ENCODE peak calls at places on chromosomes 13 and 19, in six cellular contexts. One of them, this sample, is unnamed. For H3K4me1, the result is how much of the 10 kb centered on the place peaks cover.

GRCh38 chr13:25933520-25933919 is 118.3 kb downstream of the SHISA2 start:
- DNase-seq in tibial artery: no peak
- DNase-seq in thoracic aorta: no peak
- DNase-seq in right cardiac atrium: no peak
- DNase-seq in neural progenitor cell: no peak
- DNase-seq in CD4-positive, alpha-beta memory T cell: no peak
- DNase-seq in this sample: no peak

GRCh38 chr19:30473334-30473867 is 101.2 kb downstream of the ZNF536 start:
- DNase-seq in thoracic aorta: no peak
- DNase-seq in neural progenitor cell: no peak
- DNase-seq in right cardiac atrium: no peak
- DNase-seq in tibial artery: no peak
- DNase-seq in CD4-positive, alpha-beta memory T cell: no peak
- DNase-seq in this sample: no peak

GRCh38 chr13:112729408-112729807 is 39.6 kb downstream of the ATP11A start:
- DNase-seq in neural progenitor cell: no peak
- DNase-seq in thoracic aorta: no peak
- DNase-seq in right cardiac atrium: peak
- DNase-seq in CD4-positive, alpha-beta memory T cell: no peak
- DNase-seq in tibial artery: no peak
- DNase-seq in this sample: no peak

GRCh38 chr13:101915333-101915732 is 462.9 kb downstream of the ITGBL1 start:
- DNase-seq in neural progenitor cell: peak
- DNase-seq in tibial artery: no peak
- DNase-seq in CD4-positive, alpha-beta memory T cell: no peak
- DNase-seq in thoracic aorta: no peak
- DNase-seq in right cardiac atrium: no peak
- DNase-seq in this sample: no peak

GRCh38 chr13:26051231-26052135 is at the start of gene SHISA2:
- DNase-seq in CD4-positive, alpha-beta memory T cell: peak
- DNase-seq in neural progenitor cell: peak
- DNase-seq in thoracic aorta: no peak
- DNase-seq in tibial artery: no peak
- DNase-seq in right cardiac atrium: peak
- DNase-seq in this sample: no peak

GRCh38 chr19:47124937-47125668 is 5.5 kb upstream of the SAE1 start:
- DNase-seq in CD4-positive, alpha-beta memory T cell: peak
- DNase-seq in tibial artery: no peak
- DNase-seq in neural progenitor cell: peak
- DNase-seq in right cardiac atrium: no peak
- DNase-seq in thoracic aorta: no peak
- DNase-seq in this sample: peak

GRCh38 chr19:38417544-38418506 is 8.2 kb downstream of the RASGRP4 start:
- DNase-seq in CD4-positive, alpha-beta memory T cell: peak
- DNase-seq in neural progenitor cell: peak
- DNase-seq in right cardiac atrium: peak
- DNase-seq in thoracic aorta: no peak
- DNase-seq in tibial artery: no peak
- DNase-seq in this sample: no peak

GRCh38 chr13:49811527-49811908 is 19.0 kb upstream of the KPNA3 start:
- DNase-seq in thoracic aorta: no peak
- DNase-seq in neural progenitor cell: no peak
- DNase-seq in tibial artery: no peak
- DNase-seq in right cardiac atrium: no peak
- DNase-seq in CD4-positive, alpha-beta memory T cell: no peak
- DNase-seq in this sample: no peak

GRCh38 chr19:4172861-4173473 is 9.4 kb downstream of the SIRT6 start:
- DNase-seq in CD4-positive, alpha-beta memory T cell: peak
- DNase-seq in thoracic aorta: no peak
- DNase-seq in tibial artery: no peak
- DNase-seq in right cardiac atrium: peak
- DNase-seq in neural progenitor cell: peak
- DNase-seq in this sample: peak

GRCh38 chr13:49248433-49249002 is 793 bp downstream of the CDADC1 start:
- DNase-seq in neural progenitor cell: peak
- DNase-seq in right cardiac atrium: no peak
- DNase-seq in tibial artery: no peak
- DNase-seq in CD4-positive, alpha-beta memory T cell: peak
- DNase-seq in thoracic aorta: no peak
- DNase-seq in this sample: no peak

GRCh38 chr19:17671906-17672305 is 16.2 kb downstream of the UNC13A start:
- DNase-seq in thoracic aorta: no peak
- DNase-seq in neural progenitor cell: peak
- DNase-seq in right cardiac atrium: no peak
- DNase-seq in tibial artery: no peak
- DNase-seq in CD4-positive, alpha-beta memory T cell: peak
- DNase-seq in this sample: no peak

GRCh38 chr13:59774511-59774911 is 389.2 kb downstream of the DIAPH3 start:
- DNase-seq in neural progenitor cell: peak
- DNase-seq in right cardiac atrium: no peak
- DNase-seq in tibial artery: no peak
- DNase-seq in thoracic aorta: no peak
- DNase-seq in CD4-positive, alpha-beta memory T cell: no peak
- DNase-seq in this sample: no peak

GRCh38 chr13:31029129-31029528 is 96.7 kb downstream of the TEX26 start:
- DNase-seq in CD4-positive, alpha-beta memory T cell: no peak
- DNase-seq in thoracic aorta: no peak
- DNase-seq in tibial artery: no peak
- DNase-seq in neural progenitor cell: no peak
- DNase-seq in right cardiac atrium: no peak
- DNase-seq in this sample: no peak

GRCh38 chr13:97125051-97125809 is 96.9 kb upstream of the MBNL2 start:
- DNase-seq in thoracic aorta: no peak
- DNase-seq in CD4-positive, alpha-beta memory T cell: no peak
- DNase-seq in right cardiac atrium: peak
- DNase-seq in neural progenitor cell: peak
- DNase-seq in tibial artery: no peak
- DNase-seq in this sample: no peak

GRCh38 chr19:50207730-50208129 is 4.3 kb downstream of the MYH14 start:
- DNase-seq in tibial artery: no peak
- DNase-seq in CD4-positive, alpha-beta memory T cell: no peak
- DNase-seq in thoracic aorta: no peak
- DNase-seq in right cardiac atrium: no peak
- DNase-seq in neural progenitor cell: no peak
- DNase-seq in this sample: no peak

GRCh38 chr13:52650731-52651130 is 1.9 kb upstream of the SUGT1 start:
- DNase-seq in right cardiac atrium: no peak
- DNase-seq in thoracic aorta: no peak
- DNase-seq in neural progenitor cell: peak
- DNase-seq in CD4-positive, alpha-beta memory T cell: no peak
- DNase-seq in tibial artery: no peak
- DNase-seq in this sample: no peak

GRCh38 chr19:47096721-47097120 is 16.9 kb downstream of the ZC3H4 start:
- DNase-seq in CD4-positive, alpha-beta memory T cell: no peak
- DNase-seq in tibial artery: no peak
- DNase-seq in thoracic aorta: no peak
- DNase-seq in neural progenitor cell: no peak
- DNase-seq in right cardiac atrium: no peak
- DNase-seq in this sample: no peak

GRCh38 chr13:32472194-32472621 is 44.3 kb upstream of the N4BP2L1 start:
- DNase-seq in neural progenitor cell: no peak
- DNase-seq in CD4-positive, alpha-beta memory T cell: no peak
- DNase-seq in right cardiac atrium: no peak
- DNase-seq in tibial artery: no peak
- DNase-seq in thoracic aorta: no peak
- DNase-seq in this sample: no peak

GRCh38 chr19:50199254-50199545 is 4.2 kb upstream of the MYH14 start:
- DNase-seq in right cardiac atrium: no peak
- DNase-seq in CD4-positive, alpha-beta memory T cell: no peak
- DNase-seq in tibial artery: no peak
- DNase-seq in thoracic aorta: no peak
- DNase-seq in neural progenitor cell: no peak
- DNase-seq in this sample: no peak

GRCh38 chr13:26599403-26599802 is 41.9 kb downstream of the WASF3 start:
- DNase-seq in tibial artery: no peak
- DNase-seq in right cardiac atrium: no peak
- DNase-seq in CD4-positive, alpha-beta memory T cell: no peak
- DNase-seq in thoracic aorta: no peak
- DNase-seq in neural progenitor cell: no peak
- DNase-seq in this sample: no peak

GRCh38 chr19:45508931-45509691 is 1.8 kb downstream of the VASP start:
- DNase-seq in neural progenitor cell: peak
- DNase-seq in right cardiac atrium: peak
- DNase-seq in CD4-positive, alpha-beta memory T cell: no peak
- DNase-seq in thoracic aorta: peak
- DNase-seq in tibial artery: peak
- DNase-seq in this sample: peak

GRCh38 chr19:30684613-30685012 is 312.4 kb downstream of the ZNF536 start:
- DNase-seq in neural progenitor cell: no peak
- DNase-seq in tibial artery: no peak
- DNase-seq in thoracic aorta: no peak
- DNase-seq in right cardiac atrium: no peak
- DNase-seq in CD4-positive, alpha-beta memory T cell: no peak
- DNase-seq in this sample: no peak

GRCh38 chr13:107716741-107717140 is 498.6 kb downstream of the LIG4 start:
- DNase-seq in CD4-positive, alpha-beta memory T cell: no peak
- DNase-seq in tibial artery: no peak
- DNase-seq in thoracic aorta: no peak
- DNase-seq in neural progenitor cell: no peak
- DNase-seq in right cardiac atrium: no peak
- DNase-seq in this sample: no peak

GRCh38 chr13:107716241-107716640 is 499.1 kb downstream of the LIG4 start:
- DNase-seq in thoracic aorta: no peak
- DNase-seq in right cardiac atrium: no peak
- DNase-seq in CD4-positive, alpha-beta memory T cell: no peak
- DNase-seq in neural progenitor cell: no peak
- DNase-seq in tibial artery: no peak
- DNase-seq in this sample: no peak

GRCh38 chr13:107715496-107715895 is 499.8 kb downstream of the LIG4 start:
- DNase-seq in neural progenitor cell: no peak
- DNase-seq in right cardiac atrium: no peak
- DNase-seq in CD4-positive, alpha-beta memory T cell: no peak
- DNase-seq in tibial artery: no peak
- DNase-seq in thoracic aorta: no peak
- DNase-seq in this sample: no peak

GRCh38 chr13:107721436-107721835 is 493.9 kb downstream of the LIG4 start:
- DNase-seq in tibial artery: no peak
- DNase-seq in thoracic aorta: no peak
- DNase-seq in right cardiac atrium: no peak
- DNase-seq in neural progenitor cell: no peak
- DNase-seq in CD4-positive, alpha-beta memory T cell: no peak
- DNase-seq in this sample: no peak
- H3K4me3 ChIP-seq in tibial artery: no peak
- H3K4me3 ChIP-seq in thoracic aorta: no peak
- H3K4me3 ChIP-seq in right cardiac atrium: no peak
- H3K4me3 ChIP-seq in neural progenitor cell: no peak
- H3K4me3 ChIP-seq in CD4-positive, alpha-beta memory T cell: no peak
- H3K4me3 ChIP-seq in this sample: no peak

GRCh38 chr19:6828698-6829633 is 56.5 kb downstream of the VAV1 start:
- DNase-seq in CD4-positive, alpha-beta memory T cell: peak
- DNase-seq in right cardiac atrium: peak
- DNase-seq in thoracic aorta: no peak
- DNase-seq in tibial artery: peak
- DNase-seq in neural progenitor cell: no peak
- DNase-seq in this sample: no peak
- H3K27ac ChIP-seq in CD4-positive, alpha-beta memory T cell: no peak
- H3K27ac ChIP-seq in right cardiac atrium: no peak
- H3K27ac ChIP-seq in thoracic aorta: no peak
- H3K27ac ChIP-seq in tibial artery: no peak
- H3K27ac ChIP-seq in neural progenitor cell: no peak
- H3K27ac ChIP-seq in this sample: no peak

GRCh38 chr13:29578300-29579048 is 17.0 kb downstream of the SLC7A1 start:
- DNase-seq in right cardiac atrium: no peak
- DNase-seq in tibial artery: no peak
- DNase-seq in neural progenitor cell: no peak
- DNase-seq in CD4-positive, alpha-beta memory T cell: no peak
- DNase-seq in thoracic aorta: no peak
- DNase-seq in this sample: no peak
- H3K4me1 ChIP-seq in right cardiac atrium: under half
- H3K4me1 ChIP-seq in tibial artery: under half
- H3K4me1 ChIP-seq in neural progenitor cell: under half
- H3K4me1 ChIP-seq in CD4-positive, alpha-beta memory T cell: under half
- H3K4me1 ChIP-seq in thoracic aorta: under half
- H3K4me1 ChIP-seq in this sample: under half

GRCh38 chr19:35073941-35074340 is 32.4 kb downstream of the HPN start:
- DNase-seq in CD4-positive, alpha-beta memory T cell: no peak
- DNase-seq in thoracic aorta: no peak
- DNase-seq in neural progenitor cell: no peak
- DNase-seq in tibial artery: no peak
- DNase-seq in right cardiac atrium: no peak
- DNase-seq in this sample: no peak
- H3K4me3 ChIP-seq in CD4-positive, alpha-beta memory T cell: no peak
- H3K4me3 ChIP-seq in thoracic aorta: no peak
- H3K4me3 ChIP-seq in neural progenitor cell: no peak
- H3K4me3 ChIP-seq in tibial artery: no peak
- H3K4me3 ChIP-seq in right cardiac atrium: no peak
- H3K4me3 ChIP-seq in this sample: no peak

GRCh38 chr13:43057653-43058317 is 34.4 kb downstream of the DNAJC15 start:
- DNase-seq in neural progenitor cell: peak
- DNase-seq in tibial artery: no peak
- DNase-seq in CD4-positive, alpha-beta memory T cell: peak
- DNase-seq in thoracic aorta: no peak
- DNase-seq in right cardiac atrium: no peak
- DNase-seq in this sample: peak
- H3K27ac ChIP-seq in neural progenitor cell: peak
- H3K27ac ChIP-seq in tibial artery: no peak
- H3K27ac ChIP-seq in CD4-positive, alpha-beta memory T cell: peak
- H3K27ac ChIP-seq in thoracic aorta: no peak
- H3K27ac ChIP-seq in right cardiac atrium: peak
- H3K27ac ChIP-seq in this sample: peak

GRCh38 chr19:5293607-5294089 is 47.0 kb downstream of the PTPRS start:
- DNase-seq in thoracic aorta: no peak
- DNase-seq in neural progenitor cell: peak
- DNase-seq in tibial artery: no peak
- DNase-seq in CD4-positive, alpha-beta memory T cell: no peak
- DNase-seq in right cardiac atrium: peak
- DNase-seq in this sample: peak

GRCh38 chr19:5290336-5291262 is 50.0 kb downstream of the PTPRS start:
- DNase-seq in thoracic aorta: no peak
- DNase-seq in neural progenitor cell: no peak
- DNase-seq in right cardiac atrium: peak
- DNase-seq in tibial artery: no peak
- DNase-seq in CD4-positive, alpha-beta memory T cell: no peak
- DNase-seq in this sample: no peak

GRCh38 chr19:5291588-5292193 is 48.9 kb downstream of the PTPRS start:
- DNase-seq in neural progenitor cell: no peak
- DNase-seq in tibial artery: no peak
- DNase-seq in right cardiac atrium: no peak
- DNase-seq in CD4-positive, alpha-beta memory T cell: no peak
- DNase-seq in thoracic aorta: no peak
- DNase-seq in this sample: no peak

GRCh38 chr19:5292843-5293606 is 47.6 kb downstream of the PTPRS start:
- DNase-seq in right cardiac atrium: peak
- DNase-seq in neural progenitor cell: peak
- DNase-seq in CD4-positive, alpha-beta memory T cell: peak
- DNase-seq in tibial artery: peak
- DNase-seq in thoracic aorta: peak
- DNase-seq in this sample: peak

GRCh38 chr19:5292453-5292842 is 48.2 kb downstream of the PTPRS start:
- DNase-seq in thoracic aorta: no peak
- DNase-seq in neural progenitor cell: no peak
- DNase-seq in tibial artery: peak
- DNase-seq in right cardiac atrium: peak
- DNase-seq in CD4-positive, alpha-beta memory T cell: no peak
- DNase-seq in this sample: no peak
- H3K4me1 ChIP-seq in thoracic aorta: under half
- H3K4me1 ChIP-seq in neural progenitor cell: under half
- H3K4me1 ChIP-seq in tibial artery: under half
- H3K4me1 ChIP-seq in right cardiac atrium: under half
- H3K4me1 ChIP-seq in CD4-positive, alpha-beta memory T cell: under half
- H3K4me1 ChIP-seq in this sample: under half